ENCODE peak calls at places on chromosomes 2 and 18, in four cellular contexts. O is activated effector memory CD4-positive, alpha-beta T cell treated with anti-CD3 and anti-CD28 coated beads, Interleukin-2, amount 50 U/mL, for 16 hours; U is memory B cell; Z is NCI-H2081. V is an unnamed sample.
A peak's percentile ranks its signal among the peaks of the same experiment; 100 is the strongest.

GRCh38 chr2:239939736-239940483 is 85.2 kb downstream of the NDUFA10 start:
- DNase-seq in O (peak; percentile 39), U (no peak), Z (no peak), V (no peak)

GRCh38 chr18:24985616-24986015 is 366.4 kb downstream of the ZNF521 start:
- DNase-seq in O (no peak), U (no peak), Z (no peak), V (no peak)

GRCh38 chr2:36812196-36812595 is 115.7 kb downstream of the VIT start:
- DNase-seq in O (no peak), U (no peak), Z (no peak), V (no peak)

GRCh38 chr2:149594411-149594810 is 6.8 kb upstream of the MMADHC start:
- DNase-seq in O (no peak), U (no peak), Z (no peak), V (no peak)

GRCh38 chr2:46296840-46297545 is at the start of gene EPAS1:
- DNase-seq in O (peak; percentile 94), U (peak; percentile 50), Z (peak; percentile 70), V (peak; percentile 62)

GRCh38 chr2:8073928-8074327 is 607.9 kb upstream of the ID2 start:
- DNase-seq in O (no peak), U (no peak), Z (no peak), V (no peak)

GRCh38 chr2:57207191-57207590 is 839.4 kb upstream of the VRK2 start:
- DNase-seq in O (no peak), U (no peak), Z (no peak), V (no peak)

GRCh38 chr2:64214281-64215115 is 70.3 kb upstream of the PELI1 start:
- DNase-seq in O (peak; percentile 77), U (peak; percentile 57), Z (peak; percentile 64), V (no peak)

GRCh38 chr2:224764565-224765236 is 48.5 kb upstream of the CCDC195 start:
- DNase-seq in O (no peak), U (no peak), Z (no peak), V (no peak)